ENCODE peak calls at places on chromosomes 2 and 18, in seven cellular contexts. P, S, Y, Q, B, N and T are unnamed samples.

GRCh38 chr2:219109468-219109867 is 48.7 kb upstream of the IHH start:
- DNase-seq in P (peak; percentile 33), Y (no peak), Q (no peak), N (no peak), B (no peak), S (no peak), T (no peak)

GRCh38 chr2:15177103-15177502 is 384.0 kb downstream of the NBAS start:
- DNase-seq in Y (peak; percentile 44), N (no peak), B (peak; percentile 16), S (no peak), Q (no peak), P (no peak), T (no peak)

GRCh38 chr2:212811946-212812345 is 273.3 kb upstream of the ERBB4 start:
- DNase-seq in B (peak; percentile 21), Q (no peak), P (no peak), N (no peak), S (no peak), Y (no peak), T (no peak)

GRCh38 chr2:124983595-124983994 is 958.5 kb downstream of the CNTNAP5 start:
- DNase-seq in Y (no peak), N (no peak), Q (no peak), B (peak; percentile 68), P (no peak), S (no peak), T (no peak)

GRCh38 chr2:72770879-72771461 is 54.9 kb downstream of the EXOC6B start:
- DNase-seq in N (no peak), Q (no peak), B (peak; percentile 74), P (peak; percentile 63), Y (peak; percentile 39), S (peak; percentile 56), T (peak; percentile 30)

GRCh38 chr18:52160652-52161051 is 179.3 kb upstream of the DCC start:
- DNase-seq in B (peak; percentile 96), Y (no peak), P (no peak), S (no peak), N (no peak), Q (no peak), T (no peak)

GRCh38 chr2:46414701-46415100 is 64.7 kb upstream of the TMEM247 start:
- DNase-seq in S (no peak), B (no peak), P (no peak), Y (no peak), N (no peak), Q (no peak), T (no peak)

GRCh38 chr18:44066541-44066940 is 614.1 kb upstream of the SETBP1 start:
- DNase-seq in S (no peak), P (no peak), Q (no peak), N (no peak), Y (no peak), B (no peak), T (no peak)

GRCh38 chr2:97005353-97005752 is 19.0 kb upstream of the FAM178B start:
- DNase-seq in P (peak; percentile 15), B (peak; percentile 6), S (peak; percentile 50), Y (no peak), Q (no peak), N (no peak), T (no peak)

GRCh38 chr2:26347286-26347865 is 787 bp upstream of the ADGRF3 start:
- DNase-seq in Y (no peak), B (no peak), P (no peak), S (no peak), Q (no peak), N (no peak), T (no peak)

GRCh38 chr2:23028106-23028505 is 356.9 kb upstream of the KLHL29 start:
- DNase-seq in Y (no peak), S (peak; percentile 29), B (no peak), N (no peak), Q (no peak), P (no peak), T (no peak)

GRCh38 chr2:37833420-37833819 is 91.7 kb upstream of the RMDN2 start:
- DNase-seq in N (no peak), Y (no peak), B (no peak), P (no peak), S (no peak), Q (no peak), T (no peak)

GRCh38 chr2:98317214-98317613 is 29.0 kb upstream of the CNGA3 start:
- DNase-seq in P (no peak), Q (no peak), Y (no peak), B (no peak), S (no peak), N (no peak), T (no peak)

GRCh38 chr2:197613509-197613987 is 61.8 kb downstream of the RFTN2 start:
- DNase-seq in B (peak; percentile 65), P (no peak), N (no peak), Y (no peak), S (no peak), Q (no peak), T (no peak)

GRCh38 chr2:136175466-136175865 is 57.5 kb upstream of the CXCR4 start:
- DNase-seq in P (no peak), N (no peak), Y (no peak), S (no peak), Q (no peak), B (no peak), T (no peak)

GRCh38 chr18:12652861-12653401 is 5.0 kb downstream of the SPIRE1 start:
- DNase-seq in B (no peak), Y (no peak), N (no peak), P (no peak), S (peak; percentile 56), Q (no peak), T (peak; percentile 52)

GRCh38 chr2:28993211-28993960 is 12.3 kb downstream of the TOGARAM2 start:
- DNase-seq in S (no peak), N (no peak), Y (no peak), P (no peak), Q (no peak), B (peak; percentile 49), T (no peak)

DNA sequence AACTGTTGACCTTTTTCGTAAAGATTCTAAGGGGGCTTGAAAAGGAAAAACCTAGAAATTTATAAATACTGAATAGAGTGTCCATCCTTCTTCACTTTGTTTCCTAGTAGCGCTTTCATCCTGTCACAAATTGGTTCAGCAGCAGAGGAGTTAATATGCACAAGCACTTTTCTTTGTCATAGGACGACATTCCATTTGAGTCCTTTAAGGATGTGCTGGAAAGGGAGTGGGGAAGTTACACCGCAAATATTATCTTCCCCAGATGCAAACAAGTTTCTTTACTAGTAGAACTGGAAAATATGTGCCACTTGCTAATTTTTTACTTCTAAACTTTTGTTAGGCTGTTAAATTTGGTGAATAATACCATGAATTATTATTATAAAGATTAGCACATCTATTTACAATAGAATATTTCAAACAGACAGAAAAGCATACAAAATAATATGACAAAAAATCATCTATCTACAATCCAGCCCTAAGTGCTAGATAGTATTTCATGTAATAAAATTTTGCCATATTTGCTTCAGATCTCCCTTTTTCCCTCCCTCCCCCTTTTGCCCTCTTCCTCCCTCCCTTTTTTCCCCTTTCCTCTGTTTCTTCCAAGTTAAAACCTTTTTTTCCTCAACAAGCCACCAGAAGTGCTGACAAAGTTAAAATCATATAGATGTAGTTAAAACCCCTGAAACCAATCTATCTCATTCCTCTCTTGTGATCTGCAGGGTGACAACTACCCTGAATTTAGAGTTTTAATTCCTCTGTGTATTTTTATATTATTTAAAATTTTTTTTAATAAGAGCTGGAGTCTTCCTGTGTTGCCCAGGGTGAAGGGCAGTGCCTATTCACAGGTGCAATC is 50.5 kb upstream of the MAP4K3 start:
- DNase-seq in P (no peak), Q (no peak), N (no peak), Y (no peak), B (no peak), S (no peak), T (no peak)
- TF ChIP-seq CTCF in P (no peak), Q (no peak), N (no peak), Y (no peak), B (no peak), S (no peak), T (no peak)

GRCh38 chr2:16205631-16206030 is 265.3 kb downstream of the MYCN start:
- DNase-seq in S (no peak), Y (no peak), Q (no peak), P (no peak), N (no peak), B (no peak), T (no peak)

GRCh38 chr2:16204791-16205620 is 264.7 kb downstream of the MYCN start:
- DNase-seq in P (no peak), S (no peak), Q (no peak), B (peak; percentile 32), N (no peak), Y (no peak), T (no peak)

GRCh38 chr2:16203691-16204090 is 263.3 kb downstream of the MYCN start:
- DNase-seq in N (no peak), B (no peak), S (no peak), Y (no peak), P (no peak), Q (no peak), T (no peak)

GRCh38 chr2:16203069-16203468 is 262.7 kb downstream of the MYCN start:
- DNase-seq in Q (no peak), P (no peak), B (peak; percentile 41), S (no peak), N (no peak), Y (no peak), T (no peak)

GRCh38 chr2:16204251-16204650 is 263.9 kb downstream of the MYCN start:
- DNase-seq in Q (no peak), N (no peak), B (no peak), S (no peak), Y (no peak), P (no peak), T (no peak)
- TF ChIP-seq CTCF in Q (no peak), N (no peak), B (no peak), S (no peak), Y (no peak), P (no peak), T (no peak)

DNA sequence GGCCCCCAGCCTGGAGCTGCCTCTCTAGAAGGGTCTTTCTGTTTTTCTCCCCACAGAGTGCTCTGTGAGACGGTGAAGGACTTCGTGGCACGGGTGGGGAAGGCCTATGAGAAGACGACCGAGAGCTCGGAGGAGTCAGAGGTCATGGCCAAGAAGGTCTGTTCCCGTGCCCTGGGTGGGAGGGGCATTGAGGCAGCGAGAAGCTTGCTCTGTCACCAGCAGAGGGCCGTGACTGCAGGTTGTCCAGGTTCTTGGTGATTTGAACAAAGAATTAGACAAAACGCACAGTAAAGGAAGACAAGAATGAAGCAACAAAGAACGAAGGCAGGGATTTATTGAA is 93.9 kb downstream of the DGKD start:
- DNase-seq in Q (no peak), Y (no peak), N (no peak), P (peak; percentile 41), B (peak; percentile 13), S (no peak), T (no peak)
- TF ChIP-seq CTCF in Q (peak; percentile 14), Y (no peak), N (no peak), P (no peak), B (peak; percentile 37), S (peak; percentile 46), T (peak; percentile 4)

DNA sequence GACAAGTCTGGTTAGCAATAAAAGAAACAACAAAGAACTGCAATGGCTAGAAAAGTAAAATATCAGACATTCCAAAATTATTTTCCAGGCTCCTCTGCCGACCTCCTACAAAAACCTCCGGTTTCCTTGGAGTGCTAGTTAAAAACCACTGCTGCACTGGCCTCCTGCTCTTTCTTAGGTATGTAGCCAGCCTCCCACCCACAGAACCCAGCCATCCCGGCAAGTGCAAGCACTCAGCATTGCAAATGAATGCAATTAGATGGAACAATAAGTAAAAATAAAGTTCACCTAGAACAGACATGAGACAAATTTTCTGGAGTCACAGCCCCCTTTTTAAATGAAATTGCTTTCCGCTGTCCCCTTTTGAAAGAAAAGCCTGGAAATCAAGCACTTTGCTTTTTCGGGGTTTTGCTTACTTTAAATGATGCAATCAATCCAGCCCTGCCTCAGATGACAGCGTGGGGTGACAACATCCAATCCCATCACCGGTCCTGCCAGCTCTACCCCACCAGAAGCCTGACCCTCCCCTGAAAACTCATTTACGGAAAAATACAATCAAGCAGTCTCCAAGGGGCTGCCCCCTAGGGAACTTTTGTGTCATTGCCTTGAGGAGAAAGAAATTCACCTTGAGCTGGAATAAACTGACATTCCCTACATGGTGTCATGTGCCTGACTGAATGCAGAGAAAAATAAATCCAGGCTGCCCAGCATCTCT is 199.8 kb downstream of the EPHA4 start:
- DNase-seq in P (peak; percentile 14), Q (no peak), S (no peak), Y (no peak), B (no peak), N (no peak), T (no peak)
- TF ChIP-seq CTCF in P (peak; percentile 45), Q (no peak), S (no peak), Y (no peak), B (no peak), N (no peak), T (no peak)